ENCODE peak calls at places on chromosomes 5 and 9, in five cellular contexts. G, R, I, F and J are unnamed samples.
A peak's percentile ranks its signal among the peaks of the same experiment; 100 is the strongest.

GRCh38 chr9:132181796-132182521 is 20.1 kb downstream of the NTNG2 start:
- DNase-seq in G (no peak), I (no peak), F (no peak), R (no peak), J (no peak)

GRCh38 chr5:92513067-92513466 is 1068.0 kb downstream of the NR2F1-AS1 start:
- DNase-seq in F (peak; percentile 7), I (no peak), G (no peak), R (no peak), J (no peak)

GRCh38 chr9:93896093-93896492 is 59.1 kb downstream of the BARX1 start:
- DNase-seq in F (no peak), R (peak; percentile 35), I (no peak), G (peak; percentile 5), J (no peak)

GRCh38 chr5:36040651-36041536 is 25.8 kb downstream of the UGT3A2 start:
- DNase-seq in R (no peak), I (no peak), F (no peak), G (no peak), J (no peak)

GRCh38 chr5:30183736-30184135 is 1009.8 kb upstream of the CDH6 start:
- DNase-seq in R (no peak), F (no peak), G (no peak), I (no peak), J (no peak)

GRCh38 chr9:72734631-72735030 is 213.2 kb downstream of the TMC1 start:
- DNase-seq in F (no peak), G (no peak), I (no peak), R (no peak), J (no peak)

GRCh38 chr5:135312255-135312935 is 86.6 kb downstream of the MACROH2A1 start:
- DNase-seq in G (no peak), I (no peak), F (no peak), R (no peak), J (peak; percentile 31)

GRCh38 chr9:32500768-32501167 is 25.2 kb downstream of the RIGI start:
- DNase-seq in F (no peak), R (no peak), G (no peak), I (no peak), J (peak; percentile 63)

GRCh38 chr5:178473858-178474257 is 116.3 kb downstream of the COL23A1 start:
- DNase-seq in G (no peak), R (no peak), F (no peak), I (no peak), J (no peak)

GRCh38 chr9:109239240-109239639 is 72.2 kb upstream of the FRRS1L start:
- DNase-seq in I (no peak), F (no peak), G (no peak), R (no peak), J (no peak)

GRCh38 chr5:73327908-73328455 is 120.6 kb downstream of the FOXD1 start:
- DNase-seq in R (no peak), I (no peak), F (no peak), G (no peak), J (peak; percentile 33)

GRCh38 chr9:69443178-69443577 is 118.2 kb downstream of the ENTREP1 start:
- DNase-seq in F (no peak), G (no peak), I (no peak), R (no peak), J (no peak)

GRCh38 chr5:177524941-177525655 is 8.3 kb upstream of the DDX41 start:
- DNase-seq in F (no peak), R (no peak), G (no peak), I (no peak), J (no peak)

GRCh38 chr5:64147849-64148441 is 17.7 kb upstream of the RNF180 start:
- DNase-seq in G (peak; percentile 61), R (peak; percentile 74), F (peak; percentile 4), I (peak; percentile 51), J (peak; percentile 52)

GRCh38 chr5:67090040-67090439 is 106.6 kb downstream of the CD180 start:
- DNase-seq in F (no peak), I (no peak), R (no peak), G (no peak), J (no peak)

GRCh38 chr5:373710-374602 is 52.4 kb downstream of the AHRR start:
- DNase-seq in I (peak; percentile 24), R (peak; percentile 48), F (no peak), G (peak; percentile 32), J (peak; percentile 85)

GRCh38 chr5:78300464-78301045 is 6.1 kb upstream of the AP3B1 start:
- DNase-seq in F (no peak), I (no peak), G (no peak), R (no peak), J (peak; percentile 34)

GRCh38 chr5:64958757-64959391 is 190.1 kb downstream of the CWC27 start:
- DNase-seq in F (no peak), G (no peak), R (no peak), I (no peak), J (peak; percentile 49)

GRCh38 chr9:79570449-79571308 is 1.1 kb upstream of the TLE4 start:
- DNase-seq in G (peak; percentile 61), R (peak; percentile 80), F (no peak), I (peak; percentile 96), J (peak; percentile 66)

GRCh38 chr9:81595887-81596558 is 93.3 kb downstream of the TLE1 start:
- DNase-seq in G (peak; percentile 80), R (peak; percentile 59), I (no peak), F (no peak), J (no peak)

GRCh38 chr5:95900383-95900958 is 61.2 kb downstream of the ELL2 start:
- DNase-seq in G (no peak), R (no peak), F (no peak), I (no peak), J (peak; percentile 61)

GRCh38 chr5:126938461-126938860 is 91.9 kb downstream of the MARCHF3 start:
- DNase-seq in F (no peak), R (no peak), G (no peak), I (no peak), J (peak; percentile 68)

GRCh38 chr5:17216176-17216973 is 1.1 kb upstream of the BASP1 start:
- DNase-seq in G (peak; percentile 84), F (peak; percentile 97), I (peak; percentile 87), R (peak; percentile 84), J (peak; percentile 85)

GRCh38 chr9:76677481-76678055 is 86.7 kb upstream of the PCA3 start:
- DNase-seq in F (no peak), R (no peak), I (no peak), G (no peak), J (peak; percentile 21)

GRCh38 chr5:113806250-113806649 is 292.8 kb downstream of the YTHDC2 start:
- DNase-seq in I (peak; percentile 23), R (no peak), F (peak; percentile 37), G (no peak), J (peak; percentile 57)

GRCh38 chr9:136946893-136947891 is 2.1 kb downstream of the C8G start:
- DNase-seq in F (no peak), R (no peak), G (no peak), I (no peak), J (no peak)

GRCh38 chr5:53942724-53943123 is 367.6 kb downstream of the ARL15 start:
- DNase-seq in I (no peak), F (peak; percentile 61), R (no peak), G (no peak), J (peak; percentile 37)

GRCh38 chr5:98428806-98429205 is 344.7 kb upstream of the RGMB start:
- DNase-seq in I (no peak), G (no peak), F (no peak), R (no peak), J (peak; percentile 77)

GRCh38 chr5:68217476-68217984 is 2.0 kb downstream of the PIK3R1 start:
- DNase-seq in G (no peak), I (no peak), R (no peak), F (no peak), J (peak; percentile 24)

GRCh38 chr5:13595978-13596377 is 348.5 kb downstream of the DNAH5 start:
- DNase-seq in I (no peak), G (no peak), R (no peak), F (no peak), J (no peak)
- H2BK12ac ChIP-seq in I (no peak overlapping the region), G (no peak overlapping the region), R (no peak overlapping the region), F (no peak overlapping the region), J (no peak overlapping the region)

GRCh38 chr9:98259791-98260190 is 4.3 kb upstream of the TBC1D2 start:
- DNase-seq in R (no peak), G (no peak), I (no peak), F (no peak), J (no peak)
- H2BK12ac ChIP-seq in R (no peak overlapping the region), G (no peak overlapping the region), I (no peak overlapping the region), F (no peak overlapping the region), J (no peak overlapping the region)

DNA sequence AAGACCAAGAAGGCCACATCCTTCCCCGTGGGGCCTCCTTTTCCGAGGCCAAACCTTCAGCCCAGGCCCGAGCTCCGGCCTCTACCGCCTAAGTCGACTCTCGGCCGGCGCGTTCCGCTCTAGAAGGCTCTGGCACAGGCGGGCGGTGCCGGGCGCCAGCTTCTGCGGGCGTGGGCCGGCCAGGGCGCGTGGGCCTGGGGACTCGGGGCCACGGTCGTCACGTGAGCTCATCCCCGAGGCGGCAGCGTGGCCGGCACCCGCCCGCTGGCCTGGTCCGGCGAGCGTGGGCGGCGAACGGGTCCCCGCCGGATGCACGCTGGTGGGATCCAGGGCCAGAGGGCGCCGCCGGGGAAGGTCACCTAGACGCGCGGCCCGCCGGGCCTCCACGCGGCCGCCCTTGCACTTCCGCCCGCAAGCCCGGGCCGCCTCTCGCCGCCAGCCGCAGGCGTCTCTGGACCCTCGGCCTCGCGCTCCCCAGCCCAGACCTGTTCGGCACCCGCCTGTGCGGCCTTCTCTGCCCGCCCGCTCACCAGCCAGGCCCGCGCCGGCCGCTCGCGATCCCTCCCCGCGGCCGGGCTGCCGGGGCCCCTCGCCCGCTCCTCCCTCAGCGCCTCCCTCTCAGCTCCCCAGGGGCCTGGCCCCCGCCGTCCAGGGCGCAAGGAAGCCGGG is 684 bp downstream of the VDAC1 start:
- DNase-seq in F (peak; percentile 44), R (no peak), G (no peak), I (peak; percentile 37), J (peak; percentile 70)
- H2BK12ac ChIP-seq in F (no peak overlapping the region), R (no peak overlapping the region), G (no peak overlapping the region), I (no peak overlapping the region), J (peak overlapping the region; percentile 67)

GRCh38 chr9:4620881-4621555 is 41.1 kb upstream of the PLPP6 start:
- DNase-seq in G (no peak), R (no peak), I (no peak), F (no peak), J (no peak)
- H2BK12ac ChIP-seq in G (peak overlapping the region; percentile 35), R (peak overlapping the region; percentile 95), I (no peak overlapping the region), F (no peak overlapping the region), J (no peak overlapping the region)

DNA sequence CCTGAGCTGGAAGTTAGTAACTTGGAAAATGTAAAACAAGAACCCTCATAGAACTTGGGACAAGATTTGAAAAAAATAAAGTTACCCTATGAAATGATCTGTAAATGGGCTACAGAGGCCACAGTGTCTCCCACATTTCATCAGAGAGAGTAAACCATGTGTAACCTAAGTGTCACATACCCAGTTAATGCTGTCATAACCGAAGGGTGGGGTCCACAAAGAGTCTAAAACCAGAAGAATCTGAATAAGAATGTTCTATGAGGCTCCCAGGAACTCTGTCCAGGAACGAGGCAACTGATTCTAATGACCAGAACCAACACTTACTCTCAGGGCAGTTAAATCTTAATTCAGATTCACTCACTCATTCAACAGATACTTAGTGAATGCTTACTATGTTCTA is 1.0 kb upstream of the FAM13B start:
- DNase-seq in F (no peak), G (no peak), I (no peak), R (no peak), J (peak; percentile 77)
- H2BK12ac ChIP-seq in F (no peak overlapping the region), G (no peak overlapping the region), I (no peak overlapping the region), R (no peak overlapping the region), J (no peak overlapping the region)